ENCODE peak calls at places on chromosomes 3 and 15, in six cellular contexts. Y, J, R, P, Q and I are unnamed samples. For H4K20me1, the result is how much of the 10 kb centered on the place peaks cover.

GRCh38 chr3:178036745-178037144 is 499.5 kb upstream of the KCNMB2 start:
- DNase-seq in J (peak), R (peak), P (no peak), Q (no peak), Y (no peak), I (no peak)

GRCh38 chr3:124217542-124217941 is 225.6 kb upstream of the ROPN1 start:
- DNase-seq in P (peak), Q (peak), Y (peak), R (peak), J (peak), I (peak)

GRCh38 chr3:142595141-142595540 is 1.1 kb upstream of the PLS1 start:
- DNase-seq in Y (no peak), Q (no peak), J (no peak), P (no peak), R (no peak), I (no peak)

GRCh38 chr3:70861855-70862254 is 549.4 kb upstream of the MDFIC2 start:
- DNase-seq in P (peak), J (peak), Q (no peak), R (peak), Y (peak), I (no peak)

GRCh38 chr3:31572605-31573459 is 40.1 kb downstream of the STT3B start:
- DNase-seq in P (no peak), J (no peak), Q (peak), R (no peak), Y (no peak), I (no peak)

GRCh38 chr3:186287723-186288122 is 74.3 kb downstream of the DGKG start:
- DNase-seq in Q (no peak), Y (peak), J (peak), P (peak), R (peak), I (no peak)

GRCh38 chr3:15152166-15152565 is 53.2 kb upstream of the RBSN start:
- DNase-seq in Q (no peak), J (no peak), Y (no peak), P (no peak), R (no peak), I (no peak)

GRCh38 chr3:27209595-27210264 is 159.5 kb downstream of the NEK10 start:
- DNase-seq in Q (no peak), R (no peak), Y (no peak), P (no peak), J (no peak), I (no peak)

GRCh38 chr3:80000022-80000421 is 232.2 kb upstream of the ROBO1 start:
- DNase-seq in J (no peak), R (no peak), Y (no peak), P (peak), Q (no peak), I (no peak)

GRCh38 chr3:104596551-104596950 is 770.2 kb upstream of the ALCAM start:
- DNase-seq in Y (peak), R (peak), P (peak), J (peak), Q (peak), I (peak)

GRCh38 chr15:98547741-98548166 is 100.6 kb upstream of the IGF1R start:
- DNase-seq in R (no peak), Y (peak), J (peak), P (no peak), Q (no peak), I (peak)

GRCh38 chr3:155158361-155159037 is 78.4 kb downstream of the MME start:
- DNase-seq in P (no peak), Q (no peak), Y (peak), R (peak), J (no peak), I (no peak)

GRCh38 chr3:149368850-149369497 is 8.5 kb downstream of the TM4SF1 start:
- DNase-seq in P (peak), Q (no peak), Y (no peak), J (no peak), R (no peak), I (no peak)

DNA sequence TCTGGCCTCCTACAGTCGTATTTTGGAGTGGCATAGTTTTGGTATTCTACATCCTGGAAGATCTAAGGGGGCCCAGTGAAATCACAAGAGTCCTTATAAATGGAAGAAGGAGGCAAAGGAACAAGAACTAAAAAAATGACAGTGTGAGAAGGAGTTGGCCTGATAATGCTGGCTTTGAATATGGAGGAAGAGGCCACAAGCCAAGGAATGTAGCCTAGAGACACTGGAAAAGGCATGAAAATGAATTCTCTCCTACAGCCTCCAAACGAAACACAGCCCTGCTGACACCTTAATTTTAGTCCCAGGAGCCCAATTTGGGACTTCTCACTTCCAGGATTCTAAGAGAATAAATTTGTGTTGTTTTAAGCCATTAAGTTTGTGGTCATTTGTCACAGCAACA is 54.6 kb upstream of the LIPC start:
- DNase-seq in P (no peak), J (no peak), Q (no peak), R (no peak), Y (no peak), I (no peak)
- H4K20me1 ChIP-seq in P (under half), J (under half), Q (under half), R (under half), Y (under half), I (under half)

DNA sequence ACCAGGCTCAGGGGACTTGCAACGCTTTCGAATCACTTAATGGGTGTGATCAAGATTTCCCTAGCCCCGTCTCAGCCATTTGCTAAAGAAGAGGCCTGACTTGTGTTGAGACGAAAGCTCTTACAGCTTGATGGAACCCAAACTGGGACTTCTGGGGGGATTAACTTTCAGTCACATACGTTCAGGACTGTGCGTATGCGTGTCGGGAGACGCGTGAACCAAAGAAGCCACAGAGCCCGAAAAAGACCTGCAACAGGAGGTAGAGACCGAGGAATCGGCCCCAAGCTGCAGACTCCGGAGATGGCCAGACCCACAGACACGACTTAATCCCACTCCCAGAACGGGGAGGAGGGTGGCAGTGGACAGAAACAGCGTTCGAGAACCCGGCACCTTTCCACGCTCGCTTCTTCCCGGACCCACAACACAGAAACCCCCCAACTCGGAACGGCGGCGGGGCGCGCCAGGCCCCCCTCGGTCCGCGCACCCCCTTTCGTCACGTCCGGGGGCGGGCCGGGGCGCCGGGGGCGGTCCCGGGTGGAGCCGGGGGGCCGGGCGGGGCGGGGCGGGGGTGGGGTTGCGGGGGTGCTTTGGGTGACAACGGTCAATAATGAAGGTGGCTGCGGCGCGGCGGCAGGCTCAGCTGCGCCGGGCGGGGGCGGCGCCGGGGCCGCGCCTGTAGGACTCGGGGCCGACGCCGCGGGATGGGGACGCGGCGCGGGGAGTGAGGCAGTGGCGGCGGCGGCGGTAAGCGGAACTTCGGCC is at the start of gene ATP11B:
- DNase-seq in R (peak), J (peak), Q (peak), Y (peak), P (peak), I (peak)
- H2AFZ ChIP-seq in R (peak), J (peak), Q (peak), Y (peak), P (peak), I (peak)

GRCh38 chr3:180274536-180274935 is 237.8 kb upstream of the PEX5L start:
- DNase-seq in Y (no peak), J (no peak), P (no peak), Q (no peak), R (no peak), I (no peak)
- H3K4me3 ChIP-seq in Y (no peak), J (no peak), P (no peak), Q (no peak), R (no peak), I (no peak)

DNA sequence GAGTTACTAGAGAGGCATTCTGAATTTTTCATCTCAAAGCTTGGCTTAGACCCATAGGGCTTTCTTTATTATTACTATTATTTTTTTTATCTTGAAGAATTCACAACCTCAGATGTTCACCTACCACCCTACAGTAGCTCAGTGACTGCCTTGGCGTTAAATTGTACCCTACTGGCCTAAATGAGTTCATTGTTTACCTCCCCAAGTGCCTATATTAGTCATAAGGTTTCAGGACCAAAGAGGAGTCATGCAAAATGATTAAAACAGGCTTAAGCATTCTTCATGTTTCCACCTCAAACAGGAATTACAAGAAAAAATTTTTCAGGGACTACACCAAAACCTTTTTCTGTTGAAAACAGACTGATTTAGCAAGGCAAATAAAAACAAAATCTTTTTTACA is 751.5 kb downstream of the SQOR start:
- DNase-seq in J (no peak), P (no peak), Q (no peak), R (no peak), Y (no peak), I (no peak)
- H4K20me1 ChIP-seq in J (under half), P (under half), Q (under half), R (under half), Y (under half), I (under half)

GRCh38 chr3:188239577-188239976 is 85.6 kb downstream of the LPP start:
- DNase-seq in J (no peak), Q (no peak), R (no peak), Y (no peak), P (no peak), I (no peak)

GRCh38 chr3:188234172-188234571 is 80.2 kb downstream of the LPP start:
- DNase-seq in J (peak), Q (no peak), P (peak), R (peak), Y (no peak), I (no peak)

GRCh38 chr3:188233320-188233719 is 79.4 kb downstream of the LPP start:
- DNase-seq in Q (no peak), J (peak), P (peak), R (peak), Y (peak), I (no peak)

GRCh38 chr3:188239035-188239434 is 85.1 kb downstream of the LPP start:
- DNase-seq in J (no peak), Q (no peak), P (no peak), Y (no peak), R (no peak), I (no peak)

GRCh38 chr3:188236241-188236640 is 82.3 kb downstream of the LPP start:
- DNase-seq in P (no peak), J (no peak), Q (no peak), R (no peak), Y (no peak), I (no peak)
- H2AFZ ChIP-seq in P (no peak), J (no peak), Q (no peak), R (no peak), Y (no peak), I (no peak)